ENCODE peak calls at places on chromosomes 12 and 14, in ten cellular contexts. W is IMR-90; D is CD4-positive, alpha-beta memory T cell; K is lower leg skin; N is lung; P is astrocyte; Q is GM12865; J is epithelial cell of esophagus; U is pancreas; G is fibroblast of pulmonary artery. O is an unnamed sample.

GRCh38 chr12:45435945-45436710 is 220.2 kb downstream of the ANO6 start:
- DNase-seq in W (no peak), D (no peak), K (no peak), N (no peak), P (peak), Q (no peak), J (no peak), U (no peak), G (no peak), O (no peak)

GRCh38 chr12:27573972-27574371 is 50.0 kb downstream of the PPFIBP1 start:
- DNase-seq in W (peak), D (no peak), K (no peak), N (no peak), P (peak), Q (no peak), J (peak), U (no peak), G (peak), O (peak)

GRCh38 chr14:68734231-68734732 is 58.6 kb downstream of the ZFP36L1 start:
- DNase-seq in W (peak), D (peak), K (no peak), N (no peak), P (peak), Q (peak), J (peak), U (no peak), G (no peak), O (no peak)

GRCh38 chr12:98592825-98593322 is 612 bp upstream of the SLC25A3 start:
- DNase-seq in W (no peak), D (no peak), K (no peak), N (no peak), P (no peak), Q (no peak), J (peak), U (no peak), G (no peak), O (no peak)

GRCh38 chr12:64824500-64825142 is at the start of gene TBC1D30:
- DNase-seq in W (peak), D (no peak), K (no peak), N (no peak), P (peak), Q (peak), J (no peak), U (no peak), G (peak), O (no peak)

GRCh38 chr14:69247691-69248440 is 12.1 kb upstream of the GALNT16 start:
- DNase-seq in W (peak), D (no peak), K (no peak), N (no peak), P (peak), Q (no peak), J (no peak), U (no peak), G (peak), O (peak)

GRCh38 chr12:88057994-88058718 is 29.0 kb upstream of the C12orf50 start:
- DNase-seq in W (peak), D (no peak), K (no peak), N (no peak), P (no peak), Q (no peak), J (peak), U (no peak), G (peak), O (no peak)

GRCh38 chr14:100898465-100898864 is 5.1 kb downstream of the RTL1 start:
- DNase-seq in W (no peak), D (no peak), K (peak), N (peak), P (no peak), Q (no peak), J (no peak), U (no peak), G (no peak), O (no peak)

GRCh38 chr14:89621009-89621421 is 204.0 kb upstream of the FOXN3 start:
- DNase-seq in W (no peak), D (peak), K (no peak), N (no peak), P (no peak), Q (no peak), J (no peak), U (peak), G (no peak), O (no peak)

GRCh38 chr12:113231275-113232231 is 10.3 kb downstream of the TPCN1 start:
- DNase-seq in W (peak), D (no peak), K (no peak), N (no peak), P (peak), Q (no peak), J (peak), U (no peak), G (peak), O (no peak)

GRCh38 chr12:44875954-44876553 is at the start of gene NELL2:
- DNase-seq in W (no peak), D (peak), K (peak), N (peak), P (peak), Q (peak), J (peak), U (peak), G (peak), O (no peak)

GRCh38 chr14:50335389-50335788 is 23.3 kb downstream of the DMAC2L start:
- DNase-seq in W (peak), D (no peak), K (peak), N (no peak), P (peak), Q (no peak), J (peak), U (peak), G (peak), O (no peak)

GRCh38 chr12:122205590-122205925 is 2.0 kb downstream of the B3GNT4 start:
- DNase-seq in W (no peak), D (no peak), K (no peak), N (no peak), P (no peak), Q (no peak), J (no peak), U (no peak), G (no peak), O (no peak)

GRCh38 chr12:92136021-92136735 is 9.5 kb downstream of the BTG1 start:
- DNase-seq in W (no peak), D (no peak), K (no peak), N (no peak), P (no peak), Q (no peak), J (no peak), U (peak), G (no peak), O (no peak)
- H3K4me3 ChIP-seq in W (no peak), D (peak), K (no peak), N (no peak), P (no peak), Q (peak), J (no peak), U (no peak), G (no peak), O (no peak)

GRCh38 chr12:68814490-68815231 is 6.7 kb downstream of the MDM2 start:
- DNase-seq in W (no peak), D (no peak), K (no peak), N (no peak), P (no peak), Q (no peak), J (no peak), U (no peak), G (no peak), O (no peak)

GRCh38 chr12:68809190-68810026 is 1.4 kb downstream of the MDM2 start:
- DNase-seq in W (no peak), D (no peak), K (no peak), N (no peak), P (no peak), Q (no peak), J (no peak), U (no peak), G (peak), O (no peak)

GRCh38 chr12:68815232-68815927 is 7.4 kb downstream of the MDM2 start:
- DNase-seq in W (no peak), D (no peak), K (no peak), N (no peak), P (no peak), Q (no peak), J (no peak), U (no peak), G (no peak), O (no peak)

GRCh38 chr12:68813242-68813593 is 5.2 kb downstream of the MDM2 start:
- DNase-seq in W (no peak), D (no peak), K (no peak), N (no peak), P (no peak), Q (no peak), J (no peak), U (no peak), G (no peak), O (no peak)

GRCh38 chr12:68812553-68813241 is 4.7 kb downstream of the MDM2 start:
- DNase-seq in W (no peak), D (no peak), K (no peak), N (no peak), P (no peak), Q (no peak), J (no peak), U (no peak), G (no peak), O (no peak)
- H3K4me3 ChIP-seq in W (no peak), D (no peak), K (no peak), N (no peak), P (peak), Q (peak), J (peak), U (peak), G (peak), O (peak)

GRCh38 chr12:54300732-54301427 is at the start of gene NFE2:
- DNase-seq in W (peak), D (no peak), K (peak), N (peak), P (peak), Q (no peak), J (peak), U (peak), G (peak), O (peak)
- H3K4me3 ChIP-seq in W (no peak), D (no peak), K (no peak), N (no peak), P (peak), Q (no peak), J (no peak), U (peak), G (peak), O (peak)

DNA sequence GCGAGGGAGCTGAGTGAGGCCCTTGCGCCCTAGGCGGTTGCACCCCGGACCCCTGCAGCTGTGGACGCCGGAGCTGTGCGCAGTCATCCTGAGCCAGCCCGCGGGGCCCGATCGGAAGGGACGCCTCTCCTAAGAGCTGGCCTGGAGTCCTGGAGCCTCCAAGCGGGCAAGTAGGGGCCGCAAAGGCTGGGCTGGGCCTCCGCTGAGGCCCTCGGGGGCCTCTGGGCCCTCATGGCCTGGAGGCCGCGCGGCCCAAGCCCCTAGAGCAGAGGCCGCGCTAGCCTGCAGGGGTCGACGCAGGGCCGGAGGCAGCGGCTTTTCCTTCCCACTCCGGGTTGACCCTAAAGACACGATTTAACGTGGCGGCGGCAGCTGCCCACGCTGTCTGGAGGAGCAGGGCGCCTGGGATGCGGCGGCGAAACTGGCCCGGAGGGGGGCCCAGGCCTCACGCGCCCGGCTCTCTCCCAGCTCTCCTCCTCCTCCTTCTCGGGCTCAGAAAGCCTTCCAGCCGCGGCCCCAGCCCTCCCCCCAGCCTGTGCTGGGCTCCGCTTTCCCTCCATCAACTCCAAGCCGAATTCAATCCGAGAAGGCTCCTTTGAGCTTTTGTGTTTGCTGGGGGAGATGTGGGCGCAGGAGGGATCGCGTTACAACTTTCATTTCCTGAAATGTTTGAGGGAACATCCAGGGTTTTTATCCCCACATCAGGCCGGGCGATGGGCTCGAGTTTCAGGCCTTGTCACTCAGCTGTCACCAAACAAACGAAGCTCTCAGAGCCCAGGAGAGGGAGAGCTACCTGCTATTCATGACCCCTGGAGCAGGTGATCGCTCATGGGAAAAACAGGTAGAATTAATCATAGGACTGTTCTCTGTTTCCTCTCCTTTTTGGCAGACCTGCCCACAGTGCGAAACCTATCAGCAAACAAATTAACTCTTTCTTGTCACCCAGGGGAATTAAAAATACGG is 11.5 kb downstream of the SIX1 start:
- DNase-seq in W (peak), D (no peak), K (peak), N (no peak), P (no peak), Q (no peak), J (peak), U (no peak), G (no peak), O (no peak)
- H3K4me3 ChIP-seq in W (peak), D (no peak), K (no peak), N (no peak), P (peak), Q (no peak), J (peak), U (no peak), G (peak), O (no peak)

DNA sequence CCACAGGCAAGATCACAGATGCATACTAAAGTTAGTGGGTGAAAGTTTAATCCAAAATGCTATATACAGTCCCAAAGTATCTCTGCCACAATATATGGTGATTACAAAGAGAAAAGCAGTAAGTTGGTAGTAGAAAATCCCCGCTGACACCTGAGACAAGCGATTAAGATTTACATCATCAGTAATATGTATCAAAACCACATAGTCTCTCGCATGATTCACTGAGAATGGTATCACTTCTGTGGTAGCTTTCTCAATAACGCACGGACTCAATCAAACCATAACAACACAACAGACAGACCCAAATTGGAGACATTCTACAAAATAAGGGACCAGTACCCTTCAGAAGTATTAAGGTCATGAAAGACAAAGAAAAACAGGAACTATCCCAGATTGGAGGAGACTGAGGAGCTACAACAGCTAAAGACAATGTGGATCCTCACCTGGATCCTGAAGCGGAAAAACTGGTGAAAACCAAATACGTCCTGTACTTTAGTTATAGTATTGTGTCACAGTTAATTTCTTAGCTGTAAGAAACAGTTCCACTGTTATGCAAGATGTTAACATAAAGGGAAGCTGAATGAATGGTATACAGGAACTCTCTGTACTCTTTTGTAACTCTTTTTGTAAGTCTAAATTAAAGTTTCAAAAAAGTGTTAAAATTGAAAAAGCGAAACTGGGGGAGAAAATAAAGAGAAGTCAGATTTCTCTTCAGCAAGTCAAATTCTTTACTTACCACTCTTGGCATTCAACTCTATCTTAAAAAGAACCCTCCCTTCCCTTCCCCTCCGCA is 51.0 kb downstream of the SPTLC2 start:
- DNase-seq in W (peak), D (no peak), K (no peak), N (no peak), P (peak), Q (no peak), J (peak), U (no peak), G (no peak), O (no peak)
- H3K4me3 ChIP-seq in W (no peak), D (no peak), K (no peak), N (no peak), P (no peak), Q (no peak), J (no peak), U (no peak), G (no peak), O (no peak)

GRCh38 chr12:19443585-19443984 is 4.3 kb downstream of the AEBP2 start:
- DNase-seq in W (no peak), D (no peak), K (no peak), N (no peak), P (no peak), Q (no peak), J (no peak), U (no peak), G (no peak), O (no peak)
- H3K4me3 ChIP-seq in W (no peak), D (no peak), K (no peak), N (no peak), P (no peak), Q (no peak), J (no peak), U (no peak), G (no peak), O (no peak)

GRCh38 chr12:54377797-54378515 is 6.6 kb downstream of the ZNF385A start:
- DNase-seq in W (no peak), D (no peak), K (peak), N (no peak), P (no peak), Q (no peak), J (no peak), U (no peak), G (no peak), O (no peak)

GRCh38 chr12:54376596-54377468 is 7.7 kb downstream of the ZNF385A start:
- DNase-seq in W (no peak), D (no peak), K (peak), N (no peak), P (no peak), Q (no peak), J (no peak), U (no peak), G (no peak), O (no peak)

GRCh38 chr12:54378791-54379400 is 5.6 kb downstream of the ZNF385A start:
- DNase-seq in W (no peak), D (no peak), K (peak), N (no peak), P (no peak), Q (no peak), J (no peak), U (peak), G (peak), O (no peak)

GRCh38 chr12:54381136-54381535 is 3.4 kb downstream of the ZNF385A start:
- DNase-seq in W (no peak), D (no peak), K (no peak), N (no peak), P (no peak), Q (no peak), J (no peak), U (no peak), G (no peak), O (no peak)

GRCh38 chr12:54379401-54380201 is 4.9 kb downstream of the ZNF385A start:
- DNase-seq in W (peak), D (peak), K (peak), N (peak), P (peak), Q (peak), J (peak), U (peak), G (peak), O (peak)
- H3K4me3 ChIP-seq in W (peak), D (no peak), K (no peak), N (no peak), P (peak), Q (no peak), J (peak), U (peak), G (peak), O (peak)

GRCh38 chr12:51270847-51271518 is 768 bp upstream of the SMAGP start:
- DNase-seq in W (peak), D (no peak), K (no peak), N (no peak), P (peak), Q (no peak), J (peak), U (no peak), G (peak), O (peak)
- H3K4me3 ChIP-seq in W (peak), D (peak), K (peak), N (peak), P (peak), Q (peak), J (peak), U (peak), G (peak), O (peak)